ENCODE peak calls at places on chromosomes 7 and 10, in eight cellular contexts. Y is endothelial cell of umbilical vein, G is mammary epithelial cell, C is GM23338, F is MM.1S, O is GM23248, A is hepatocyte, X is PC-3. I is an unnamed sample.

GRCh38 chr7:122136639-122137253 is 7.3 kb downstream of the AASS start:
- DNase-seq in X (no peak), C (no peak), F (no peak), O (peak; percentile 43), Y (no peak), G (peak; percentile 5), A (no peak), I (no peak)

GRCh38 chr10:49500420-49500819 is 38.5 kb downstream of the ERCC6 start:
- DNase-seq in X (no peak), F (no peak), O (no peak), C (peak; percentile 11), Y (no peak), A (no peak), G (no peak), I (no peak)

GRCh38 chr7:102872460-102872859 is 40.3 kb upstream of the LRRC17 start:
- DNase-seq in F (no peak), C (no peak), O (peak; percentile 98), A (no peak), Y (peak; percentile 98), X (peak; percentile 80), G (peak; percentile 76), I (no peak)

GRCh38 chr10:126049741-126050140 is 153.4 kb downstream of the FANK1 start:
- DNase-seq in X (peak; percentile 32), A (no peak), G (peak; percentile 75), C (no peak), Y (peak; percentile 96), F (no peak), O (peak; percentile 89), I (no peak)

GRCh38 chr7:101126651-101127459 is at the start of gene SERPINE1:
- DNase-seq in Y (peak; percentile 98), X (peak; percentile 62), O (peak; percentile 100), A (peak; percentile 94), G (peak; percentile 99), F (peak; percentile 46), C (peak; percentile 82), I (peak; percentile 75)

GRCh38 chr7:95412075-95412474 is 15.9 kb upstream of the PON3 start:
- DNase-seq in Y (no peak), C (no peak), X (no peak), A (no peak), O (no peak), F (no peak), G (no peak), I (no peak)

GRCh38 chr10:43320226-43320625 is 51.2 kb upstream of the FXYD4 start:
- DNase-seq in Y (no peak), F (no peak), G (no peak), X (no peak), A (no peak), O (no peak), C (no peak), I (no peak)

GRCh38 chr7:95840953-95841950 is 68.9 kb downstream of the DYNC1I1 start:
- DNase-seq in A (no peak), G (no peak), C (peak; percentile 79), X (peak; percentile 38), Y (no peak), F (no peak), O (peak; percentile 10), I (peak; percentile 31)

GRCh38 chr10:132994371-132994796 is 52.0 kb upstream of the CFAP46 start:
- DNase-seq in F (no peak), C (no peak), Y (no peak), G (no peak), X (no peak), A (no peak), O (peak; percentile 76), I (peak; percentile 22)

GRCh38 chr10:97117372-97117771 is 68.4 kb downstream of the SLIT1 start:
- DNase-seq in G (peak; percentile 10), F (no peak), X (peak; percentile 43), O (peak; percentile 23), C (peak; percentile 44), Y (peak; percentile 17), A (no peak), I (no peak)

GRCh38 chr10:19839090-19839489 is 22.9 kb downstream of the PLXDC2 start:
- DNase-seq in A (no peak), O (no peak), G (no peak), X (no peak), Y (no peak), F (no peak), C (no peak), I (no peak)

GRCh38 chr10:34584164-34584563 is 230.9 kb downstream of the PARD3 start:
- DNase-seq in F (no peak), G (peak; percentile 53), A (peak; percentile 5), O (peak; percentile 89), C (no peak), X (peak; percentile 72), Y (peak; percentile 31), I (no peak)

GRCh38 chr10:13074562-13075451 is 25.2 kb upstream of the OPTN start:
- DNase-seq in G (peak; percentile 58), F (peak; percentile 61), Y (peak; percentile 61), A (peak; percentile 89), O (peak; percentile 83), C (peak; percentile 89), X (peak; percentile 59), I (peak; percentile 83)

GRCh38 chr7:88278881-88279280 is 27.8 kb downstream of the STEAP4 start:
- DNase-seq in Y (peak; percentile 74), A (no peak), X (no peak), C (no peak), G (peak; percentile 90), F (no peak), O (peak; percentile 36), I (no peak)

GRCh38 chr10:125217986-125218675 is 57.8 kb upstream of the CTBP2 start:
- DNase-seq in F (no peak), G (no peak), Y (no peak), X (peak; percentile 60), C (peak; percentile 36), A (no peak), O (peak; percentile 71), I (no peak)

GRCh38 chr7:25124485-25125136 is 449 bp downstream of the CYCS start:
- DNase-seq in C (no peak), X (no peak), F (peak; percentile 31), Y (no peak), G (peak; percentile 16), A (no peak), O (peak; percentile 65), I (peak; percentile 11)

GRCh38 chr7:22657479-22657878 is 69.5 kb upstream of the IL6 start:
- DNase-seq in G (no peak), Y (no peak), F (no peak), X (no peak), O (no peak), C (no peak), A (no peak), I (no peak)

GRCh38 chr7:130009848-130010688 is 41.1 kb downstream of the ZC3HC1 start:
- DNase-seq in A (peak; percentile 59), O (peak; percentile 97), X (peak; percentile 87), G (peak; percentile 97), C (no peak), Y (peak; percentile 70), F (peak; percentile 23), I (no peak)

GRCh38 chr10:12835709-12836108 is 165.8 kb downstream of the CCDC3 start:
- DNase-seq in A (no peak), C (no peak), Y (peak; percentile 68), X (peak; percentile 20), F (no peak), G (peak; percentile 63), O (no peak), I (no peak)

GRCh38 chr10:78475501-78475900 is 441.8 kb downstream of the RPS24 start:
- DNase-seq in F (no peak), G (no peak), Y (no peak), X (peak; percentile 49), A (no peak), C (no peak), O (peak; percentile 11), I (no peak)
- H2AFZ ChIP-seq in F (no peak overlapping the region), G (no peak overlapping the region), Y (no peak overlapping the region), X (no peak overlapping the region), A (no peak overlapping the region), C (no peak overlapping the region), O (no peak overlapping the region), I (no peak overlapping the region)

GRCh38 chr7:27204851-27205322 is 5.0 kb upstream of the HOXA13 start:
- DNase-seq in Y (no peak), O (peak; percentile 64), C (peak; percentile 46), X (peak; percentile 54), F (no peak), A (no peak), G (no peak), I (peak; percentile 69)
- H3K4me2 ChIP-seq in Y (peak overlapping the region; percentile 3), O (peak overlapping the region; percentile 69), C (peak overlapping the region; percentile 48), X (peak overlapping the region; percentile 94), F (no peak overlapping the region), A (peak overlapping the region; percentile 90), G (peak overlapping the region; percentile 55), I (peak overlapping the region; percentile 12)

GRCh38 chr10:51786684-51787035 is 87.3 kb upstream of the CSTF2T start:
- DNase-seq in X (no peak), F (no peak), Y (no peak), O (peak; percentile 51), C (no peak), A (no peak), G (no peak), I (no peak)

GRCh38 chr10:51789118-51789517 is 89.7 kb upstream of the CSTF2T start:
- DNase-seq in F (peak; percentile 16), X (no peak), O (no peak), Y (no peak), G (no peak), A (no peak), C (no peak), I (no peak)

GRCh38 chr10:51788270-51788669 is 88.9 kb upstream of the CSTF2T start:
- DNase-seq in C (no peak), A (no peak), Y (no peak), F (no peak), G (no peak), X (no peak), O (no peak), I (no peak)

GRCh38 chr10:51792678-51793077 is 93.3 kb upstream of the CSTF2T start:
- DNase-seq in F (no peak), Y (no peak), A (no peak), C (no peak), G (no peak), O (no peak), X (no peak), I (no peak)

GRCh38 chr10:51789903-51790302 is 90.5 kb upstream of the CSTF2T start:
- DNase-seq in Y (no peak), F (no peak), G (no peak), X (no peak), A (no peak), C (no peak), O (peak; percentile 55), I (no peak)
- TF ChIP-seq EZH2 in Y (no peak), F (no peak), G (no peak), X (no peak), A (no peak), C (no peak), O (no peak), I (no peak)

GRCh38 chr10:103870503-103870902 is 15.1 kb upstream of the SH3PXD2A start:
- DNase-seq in O (peak; percentile 81), G (peak; percentile 95), A (no peak), C (peak; percentile 23), F (peak; percentile 3), X (peak; percentile 79), Y (no peak), I (peak; percentile 36)

GRCh38 chr10:103872137-103872933 is 17.0 kb upstream of the SH3PXD2A start:
- DNase-seq in X (peak; percentile 81), A (no peak), G (peak; percentile 100), O (peak; percentile 81), F (no peak), Y (no peak), C (no peak), I (no peak)

GRCh38 chr10:103868200-103868599 is 12.8 kb upstream of the SH3PXD2A start:
- DNase-seq in C (no peak), X (no peak), O (no peak), F (peak; percentile 54), A (no peak), Y (no peak), G (no peak), I (no peak)

GRCh38 chr10:103869336-103869735 is 14.0 kb upstream of the SH3PXD2A start:
- DNase-seq in A (no peak), Y (no peak), G (no peak), O (no peak), X (no peak), C (no peak), F (no peak), I (no peak)

GRCh38 chr10:103871006-103871405 is 15.6 kb upstream of the SH3PXD2A start:
- DNase-seq in F (no peak), Y (no peak), G (peak; percentile 78), O (no peak), C (no peak), A (no peak), X (no peak), I (no peak)
- H2AFZ ChIP-seq in F (no peak overlapping the region), Y (no peak overlapping the region), G (no peak overlapping the region), O (peak overlapping the region; percentile 32), C (peak overlapping the region; percentile 39), A (no peak overlapping the region), X (peak overlapping the region; percentile 71), I (no peak overlapping the region)